ENCODE peak calls at places on chromosomes 13 and 19, in nine cellular contexts. B is T-cell; M is stimulated activated CD4-positive, alpha-beta T cell treated with anti-CD3 and anti-CD28 coated beads, Interleukin-1b, Interleukin-23, amount 100 ng/mL, for 4 hours; E is activated CD8-positive, alpha-beta memory T cell treated with anti-CD3 and anti-CD28 coated beads, Interleukin-2, amount 50 U/mL, for 4 hours; K is activated CD4-positive, alpha-beta T cell treated with anti-CD3 and anti-CD28 coated beads, Interleukin-2, amount 50 U/mL, for 1 hour; J is ELF-1; P is NCI-H345; Q is effector memory CD4-positive, alpha-beta T cell; U is fibroblast of the conjunctiva. N is an unnamed sample.

GRCh38 chr13:102620512-102620911 is 23.7 kb downstream of the TPP2 start:
- DNase-seq in B (no peak), M (no peak), E (no peak), K (no peak), J (no peak), P (no peak), Q (no peak), U (no peak), N (no peak)

GRCh38 chr13:65336916-65337315 is 1893.2 kb downstream of the PCDH9 start:
- DNase-seq in B (no peak), M (no peak), E (no peak), K (no peak), J (no peak), P (no peak), Q (no peak), U (peak; percentile 26), N (no peak)

GRCh38 chr13:74250738-74251190 is 116.6 kb upstream of the KLF12 start:
- DNase-seq in B (no peak), M (no peak), E (no peak), K (no peak), J (no peak), P (no peak), Q (no peak), U (peak; percentile 31), N (no peak)

GRCh38 chr13:95100525-95101121 is 200.6 kb downstream of the ABCC4 start:
- DNase-seq in B (no peak), M (no peak), E (no peak), K (no peak), J (no peak), P (peak; percentile 4), Q (no peak), U (no peak), N (peak; percentile 69)

GRCh38 chr19:17235618-17236413 is 9.8 kb downstream of the OCEL1 start:
- DNase-seq in B (peak; percentile 68), M (peak; percentile 66), E (peak; percentile 81), K (peak; percentile 75), J (peak; percentile 80), P (peak; percentile 60), Q (peak; percentile 66), U (no peak), N (no peak)

GRCh38 chr13:93554514-93554913 is 327.9 kb downstream of the GPC6 start:
- DNase-seq in B (no peak), M (no peak), E (no peak), K (no peak), J (no peak), P (no peak), Q (no peak), U (no peak), N (no peak)

GRCh38 chr13:45615501-45616101 is at the start of gene ERICH6B:
- DNase-seq in B (no peak), M (no peak), E (no peak), K (no peak), J (peak; percentile 81), P (peak; percentile 58), Q (no peak), U (no peak), N (no peak)

GRCh38 chr13:33087091-33087490 is 70.9 kb downstream of the KL start:
- DNase-seq in B (no peak), M (no peak), E (no peak), K (no peak), J (no peak), P (no peak), Q (no peak), U (no peak), N (no peak)

GRCh38 chr19:12222980-12223630 is 60.2 kb downstream of the ZNF136 start:
- DNase-seq in B (no peak), M (no peak), E (no peak), K (no peak), J (no peak), P (no peak), Q (no peak), U (no peak), N (no peak)

GRCh38 chr13:24288870-24289269 is 20.5 kb upstream of the C1QTNF9 start:
- DNase-seq in B (no peak), M (no peak), E (no peak), K (no peak), J (no peak), P (no peak), Q (no peak), U (peak; percentile 57), N (no peak)

GRCh38 chr13:43122706-43123268 is 99.4 kb downstream of the DNAJC15 start:
- DNase-seq in B (no peak), M (no peak), E (no peak), K (no peak), J (peak; percentile 45), P (no peak), Q (no peak), U (no peak), N (no peak)

GRCh38 chr19:13834308-13834790 is 39.1 kb downstream of the ZSWIM4 start:
- DNase-seq in B (no peak), M (no peak), E (no peak), K (no peak), J (no peak), P (no peak), Q (no peak), U (no peak), N (peak; percentile 69)

GRCh38 chr13:30159446-30159839 is 147.9 kb downstream of the KATNAL1 start:
- DNase-seq in B (no peak), M (no peak), E (peak; percentile 28), K (no peak), J (no peak), P (no peak), Q (no peak), U (no peak), N (no peak)

GRCh38 chr19:18172331-18173053 is 1.1 kb upstream of the IFI30 start:
- DNase-seq in B (no peak), M (no peak), E (no peak), K (no peak), J (no peak), P (no peak), Q (no peak), U (no peak), N (no peak)

GRCh38 chr19:7004313-7004931 is 16.8 kb downstream of the MBD3L2B start:
- DNase-seq in B (no peak), M (no peak), E (no peak), K (no peak), J (no peak), P (no peak), Q (no peak), U (no peak), N (no peak)

GRCh38 chr13:106533101-106533939 is 2.1 kb downstream of the EFNB2 start:
- DNase-seq in B (no peak), M (peak; percentile 6), E (peak; percentile 19), K (peak; percentile 3), J (peak; percentile 88), P (peak; percentile 72), Q (no peak), U (peak; percentile 70), N (peak; percentile 91)

GRCh38 chr13:64278493-64278892 is 2862.8 kb upstream of the PCDH20 start:
- DNase-seq in B (no peak), M (no peak), E (no peak), K (no peak), J (no peak), P (no peak), Q (no peak), U (peak; percentile 2), N (peak; percentile 29)

GRCh38 chr19:5253403-5254110 is 87.1 kb downstream of the PTPRS start:
- DNase-seq in B (no peak), M (no peak), E (no peak), K (no peak), J (no peak), P (no peak), Q (no peak), U (no peak), N (no peak)

GRCh38 chr19:17125052-17125727 is 49.6 kb downstream of the MYO9B start:
- DNase-seq in B (peak; percentile 67), M (no peak), E (no peak), K (peak; percentile 7), J (no peak), P (no peak), Q (peak; percentile 28), U (no peak), N (no peak)

GRCh38 chr13:43229506-43229905 is 206.1 kb downstream of the DNAJC15 start:
- DNase-seq in B (no peak), M (no peak), E (no peak), K (no peak), J (no peak), P (no peak), Q (no peak), U (peak; percentile 68), N (no peak)

GRCh38 chr13:105612541-105612940 is 922.9 kb downstream of the EFNB2 start:
- DNase-seq in B (no peak), M (no peak), E (no peak), K (no peak), J (no peak), P (no peak), Q (no peak), U (no peak), N (no peak)

GRCh38 chr13:39485314-39485700 is 117.7 kb downstream of the LHFPL6 start:
- DNase-seq in B (no peak), M (no peak), E (no peak), K (no peak), J (no peak), P (no peak), Q (no peak), U (no peak), N (no peak)

GRCh38 chr19:54460230-54461005 is 3.2 kb downstream of the LENG9 start:
- DNase-seq in B (no peak), M (no peak), E (no peak), K (no peak), J (no peak), P (no peak), Q (no peak), U (no peak), N (no peak)

GRCh38 chr13:51444922-51445321 is 7.9 kb downstream of the INTS6 start:
- DNase-seq in B (no peak), M (no peak), E (no peak), K (no peak), J (no peak), P (no peak), Q (no peak), U (peak; percentile 57), N (no peak)

N was measured in PC-9.